ENCODE peak calls at places on chromosome 6, in four cellular contexts. G is stimulated activated CD8-positive, alpha-beta memory T cell treated with anti-CD3 and anti-CD28 coated beads, Interleukin-4, amount 100 ng/mL, for 24 hours; S is skeletal muscle cell; R is activated CD4-positive, alpha-beta T cell treated with anti-CD3 and anti-CD28 coated beads for 4 hours. P is an unnamed sample.

GRCh38 chr6:140602431-140602836 is 1228.0 kb upstream of the CITED2 start:
- DNase-seq in G (no peak), S (no peak), R (no peak), P (no peak)

GRCh38 chr6:43220439-43220951 is 8.8 kb downstream of the DNPH1 start:
- DNase-seq in G (no peak), S (no peak), R (no peak), P (no peak)

GRCh38 chr6:112563368-112563767 is 216.2 kb downstream of the RFPL4B start:
- DNase-seq in G (no peak), S (no peak), R (no peak), P (no peak)

GRCh38 chr6:34760108-34760507 is 2.8 kb downstream of the SNRPC start:
- DNase-seq in G (no peak), S (no peak), R (no peak), P (no peak)

GRCh38 chr6:14743465-14744211 is 502.2 kb upstream of the JARID2 start:
- DNase-seq in G (peak), S (peak), R (peak), P (no peak)

GRCh38 chr6:111663692-111664564 is 58.2 kb upstream of the TRAF3IP2 start:
- DNase-seq in G (no peak), S (no peak), R (no peak), P (no peak)

GRCh38 chr6:160427312-160428068 is 79.3 kb downstream of the SLC22A3 start:
- DNase-seq in G (no peak), S (no peak), R (no peak), P (no peak)

GRCh38 chr6:105972440-105972839 is 113.7 kb upstream of the PRDM1 start:
- DNase-seq in G (no peak), S (no peak), R (no peak), P (no peak)

GRCh38 chr6:44257007-44257752 is at the start of gene SLC35B2:
- DNase-seq in G (no peak), S (peak), R (peak), P (peak)

GRCh38 chr6:34238507-34239239 is 2.0 kb downstream of the HMGA1 start:
- DNase-seq in G (no peak), S (no peak), R (no peak), P (no peak)

GRCh38 chr6:144294016-144294415 is 8.9 kb downstream of the UTRN start:
- DNase-seq in G (no peak), S (peak), R (no peak), P (no peak)

GRCh38 chr6:22231616-22232015 is 65.2 kb downstream of the PRL start:
- DNase-seq in G (no peak), S (no peak), R (no peak), P (no peak)

GRCh38 chr6:148550569-148550968 is 196.3 kb upstream of the UST start:
- DNase-seq in G (no peak), S (no peak), R (no peak), P (no peak)

GRCh38 chr6:70675822-70676221 is 8.1 kb downstream of the SMAP1 start:
- DNase-seq in G (no peak), S (no peak), R (no peak), P (no peak)

GRCh38 chr6:169620171-169621125 is 81.4 kb downstream of the WDR27 start:
- DNase-seq in G (no peak), S (peak), R (no peak), P (no peak)

GRCh38 chr6:107811591-107812218 is 12.4 kb downstream of the SCML4 start:
- DNase-seq in G (no peak), S (no peak), R (no peak), P (no peak)

GRCh38 chr6:90463359-90463758 is 123.5 kb downstream of the MAP3K7 start:
- DNase-seq in G (no peak), S (no peak), R (peak), P (no peak)

GRCh38 chr6:50288241-50288640 is 238.5 kb upstream of the DEFB112 start:
- DNase-seq in G (no peak), S (no peak), R (no peak), P (no peak)

GRCh38 chr6:39791311-39791710 is 865 bp upstream of the DAAM2 start:
- DNase-seq in G (no peak), S (no peak), R (no peak), P (peak)

GRCh38 chr6:49849121-49849907 is 17.0 kb downstream of the CRISP1 start:
- DNase-seq in G (no peak), S (peak), R (no peak), P (peak)

GRCh38 chr6:169252805-169253189 is 849 bp downstream of the THBS2 start:
- DNase-seq in G (no peak), S (no peak), R (no peak), P (peak)

GRCh38 chr6:151384151-151384550 is 7.2 kb downstream of the ZBTB2 start:
- DNase-seq in G (no peak), S (no peak), R (no peak), P (no peak)

GRCh38 chr6:101066481-101066880 is 185.4 kb upstream of the ASCC3 start:
- DNase-seq in G (no peak), S (no peak), R (no peak), P (no peak)

GRCh38 chr6:145544031-145544430 is 191.3 kb downstream of the EPM2A start:
- DNase-seq in G (no peak), S (peak), R (no peak), P (no peak)